ENCODE peak calls at places on chromosomes 7 and 10, in five cellular contexts. J is ELR, P is NCI-H1092 treated with DMSO at 0.1 percent for 48 hours, I is activated T-helper 1 cell treated with Interleukin-2 at 50 U/mL for 16 hours, L is RPMI8226. V is an unnamed sample.

GRCh38 chr10:97823734-97824133 is 25.9 kb upstream of the GOLGA7B start:
- DNase-seq in J (no peak), P (no peak), I (no peak), L (no peak), V (no peak)

GRCh38 chr10:102658802-102659201 is 14.5 kb downstream of the TRIM8 start:
- DNase-seq in J (no peak), P (no peak), I (no peak), L (no peak), V (no peak)

GRCh38 chr10:119360181-119360921 is 153.0 kb downstream of the GRK5 start:
- DNase-seq in J (peak), P (no peak), I (no peak), L (no peak), V (peak)

GRCh38 chr10:48289652-48290238 is 15.2 kb upstream of the FRMPD2 start:
- DNase-seq in J (peak), P (peak), I (peak), L (peak), V (peak)

GRCh38 chr7:150402671-150403321 is 23.7 kb downstream of the ZNF775 start:
- DNase-seq in J (no peak), P (no peak), I (no peak), L (no peak), V (no peak)

GRCh38 chr10:101330236-101331225 is 23.4 kb upstream of the BTRC start:
- DNase-seq in J (peak), P (no peak), I (no peak), L (no peak), V (no peak)

GRCh38 chr10:15784237-15784636 is 64.5 kb upstream of the ITGA8 start:
- DNase-seq in J (no peak), P (no peak), I (no peak), L (no peak), V (no peak)

GRCh38 chr10:1579141-1579491 is 158.2 kb downstream of the ADARB2 start:
- DNase-seq in J (no peak), P (no peak), I (no peak), L (no peak), V (no peak)

GRCh38 chr10:47053399-47053798 is 142.2 kb downstream of the PTPN20 start:
- DNase-seq in J (no peak), P (no peak), I (no peak), L (no peak), V (no peak)

GRCh38 chr10:37754538-37755323 is 102.7 kb downstream of the ZNF248 start:
- DNase-seq in J (peak), P (peak), I (no peak), L (peak), V (peak)

GRCh38 chr10:126661841-126662520 is 8.5 kb downstream of the C10orf90 start:
- DNase-seq in J (no peak), P (no peak), I (no peak), L (no peak), V (no peak)

GRCh38 chr10:92837462-92837861 is 10.9 kb upstream of the EXOC6 start:
- DNase-seq in J (no peak), P (no peak), I (no peak), L (no peak), V (no peak)

GRCh38 chr7:149815121-149815520 is 23.1 kb upstream of the ZNF862 start:
- DNase-seq in J (no peak), P (no peak), I (no peak), L (no peak), V (no peak)

GRCh38 chr10:121468726-121469125 is 129.5 kb downstream of the FGFR2 start:
- DNase-seq in J (no peak), P (no peak), I (no peak), L (no peak), V (no peak)

V was measured in NAMALWA.